ENCODE peak calls at places on chromosomes 2 and 18, in nine cellular contexts. F, M, B, J, D, C, Y, Z and O are unnamed samples.

GRCh38 chr2:16263241-16263890 is 323.0 kb downstream of the MYCN start:
- DNase-seq in F (no peak), M (no peak), B (no peak), J (no peak), D (no peak), C (no peak), Y (no peak), Z (no peak), O (no peak)

GRCh38 chr2:28615691-28616090 is 119.8 kb downstream of the PLB1 start:
- DNase-seq in F (no peak), M (no peak), B (no peak), J (no peak), D (no peak), C (no peak), Y (no peak), Z (no peak), O (no peak)

GRCh38 chr2:28322456-28322855 is 70.2 kb upstream of the FOSL2 start:
- DNase-seq in F (no peak), M (no peak), B (no peak), J (no peak), D (no peak), C (no peak), Y (no peak), Z (no peak), O (no peak)

GRCh38 chr18:79779700-79780190 is 18.0 kb upstream of the KCNG2 start:
- DNase-seq in F (no peak), M (no peak), B (no peak), J (no peak), D (no peak), C (no peak), Y (peak), Z (peak), O (peak)

GRCh38 chr2:88860421-88861075 is 169.1 kb downstream of the RPIA start:
- DNase-seq in F (no peak), M (no peak), B (no peak), J (no peak), D (no peak), C (no peak), Y (no peak), Z (no peak), O (no peak)

GRCh38 chr2:156333951-156334495 is 1.5 kb upstream of the NR4A2 start:
- DNase-seq in F (peak), M (peak), B (peak), J (peak), D (peak), C (no peak), Y (peak), Z (peak), O (peak)

GRCh38 chr2:38875227-38875575 is 533 bp downstream of the DHX57 start:
- DNase-seq in F (no peak), M (no peak), B (peak), J (no peak), D (no peak), C (no peak), Y (no peak), Z (no peak), O (no peak)

GRCh38 chr2:141526760-141527159 is 604.1 kb downstream of the LRP1B start:
- DNase-seq in F (no peak), M (no peak), B (no peak), J (no peak), D (no peak), C (no peak), Y (no peak), Z (no peak), O (no peak)

GRCh38 chr2:185857676-185858075 is 119.1 kb downstream of the FSIP2 start:
- DNase-seq in F (no peak), M (no peak), B (no peak), J (no peak), D (no peak), C (no peak), Y (no peak), Z (no peak), O (no peak)

GRCh38 chr2:15943378-15943851 is 3.1 kb downstream of the MYCN start:
- DNase-seq in F (no peak), M (no peak), B (no peak), J (no peak), D (peak), C (no peak), Y (no peak), Z (no peak), O (no peak)

GRCh38 chr18:11728247-11728646 is 39.2 kb downstream of the GNAL start:
- DNase-seq in F (peak), M (peak), B (peak), J (no peak), D (no peak), C (no peak), Y (no peak), Z (no peak), O (no peak)

GRCh38 chr2:205688417-205689200 is 6.3 kb downstream of the NRP2 start:
- DNase-seq in F (peak), M (no peak), B (no peak), J (no peak), D (no peak), C (no peak), Y (no peak), Z (no peak), O (no peak)

GRCh38 chr2:96174251-96175144 is 29.3 kb upstream of the DUSP2 start:
- DNase-seq in F (peak), M (peak), B (peak), J (peak), D (peak), C (no peak), Y (peak), Z (peak), O (peak)

GRCh38 chr2:179107737-179108136 is 57.8 kb upstream of the CCDC141 start:
- DNase-seq in F (peak), M (peak), B (no peak), J (no peak), D (no peak), C (no peak), Y (no peak), Z (no peak), O (no peak)

GRCh38 chr2:231909631-231910030 is 16.6 kb downstream of the NPPC start:
- DNase-seq in F (no peak), M (no peak), B (no peak), J (no peak), D (no peak), C (no peak), Y (no peak), Z (no peak), O (no peak)

GRCh38 chr2:54009549-54009948 is 38.8 kb upstream of the PSME4 start:
- DNase-seq in F (no peak), M (no peak), B (no peak), J (no peak), D (no peak), C (no peak), Y (no peak), Z (no peak), O (no peak)

GRCh38 chr2:163606878-163607277 is 128.9 kb downstream of the FIGN start:
- DNase-seq in F (no peak), M (no peak), B (no peak), J (no peak), D (no peak), C (no peak), Y (no peak), Z (no peak), O (no peak)